ENCODE peak calls at places on chromosomes 4 and X, in four cellular contexts. D is cardiac fibroblast, N is HCT116, F is left ventricle myocardium inferior. M is an unnamed sample.

GRCh38 chr4:82031386-82031785 is 342.4 kb downstream of the HNRNPD start:
- DNase-seq in D (no peak), F (no peak), N (no peak), M (no peak)

GRCh38 chr4:3285558-3286334 is 7.1 kb upstream of the RGS12 start:
- DNase-seq in F (no peak), N (no peak), D (peak; percentile 24), M (no peak)

GRCh38 chrX:34915463-34916225 is 27.0 kb upstream of the FAM47B start:
- DNase-seq in F (no peak), D (no peak), N (no peak), M (no peak)

GRCh38 chr4:82839624-82840023 is 41.0 kb upstream of the SCD5 start:
- DNase-seq in D (peak; percentile 38), F (no peak), N (no peak), M (no peak)

GRCh38 chr4:189021831-189022230 is 882.6 kb downstream of the TRIML1 start:
- DNase-seq in F (no peak), N (no peak), D (peak; percentile 59), M (no peak)

GRCh38 chr4:111108138-111108537 is 485.3 kb upstream of the PITX2 start:
- DNase-seq in N (no peak), D (no peak), F (no peak), M (no peak)

GRCh38 chr4:53913771-53914170 is 150.6 kb downstream of the CHIC2 start:
- DNase-seq in D (no peak), F (no peak), N (no peak), M (no peak)

GRCh38 chr4:40240040-40240653 is 43.3 kb downstream of the RHOH start:
- DNase-seq in D (peak; percentile 20), N (no peak), F (no peak), M (peak; percentile 18)

GRCh38 chr4:16530688-16531635 is 304.7 kb upstream of the TAPT1 start:
- DNase-seq in D (peak; percentile 29), F (no peak), N (no peak), M (no peak)

GRCh38 chr4:24433515-24434192 is 150.7 kb downstream of the DHX15 start:
- DNase-seq in D (no peak), F (peak; percentile 20), N (no peak), M (peak; percentile 23)

GRCh38 chr4:48944659-48945290 is 38.2 kb upstream of the OCIAD2 start:
- DNase-seq in D (no peak), F (no peak), N (no peak), M (no peak)

GRCh38 chr4:173450281-173450680 is 51.4 kb upstream of the SCRG1 start:
- DNase-seq in N (no peak), D (peak; percentile 13), F (no peak), M (no peak)

GRCh38 chr4:78638324-78639172 is 87.0 kb downstream of the ANXA3 start:
- DNase-seq in D (no peak), F (no peak), N (no peak), M (no peak)

GRCh38 chr4:52748432-52748831 is 2.8 kb downstream of the ERVMER34-1 start:
- DNase-seq in F (no peak), D (no peak), N (no peak), M (no peak)

GRCh38 chrX:67777148-67777547 is 233.3 kb downstream of the AR start:
- DNase-seq in N (no peak), F (no peak), D (no peak), M (no peak)

GRCh38 chrX:48648299-48648698 is 35.3 kb upstream of the WAS start:
- DNase-seq in N (no peak), F (peak; percentile 11), D (peak; percentile 64), M (peak; percentile 21)

GRCh38 chrX:38347136-38347535 is 5.3 kb upstream of the OTC start:
- DNase-seq in N (no peak), F (no peak), D (peak; percentile 92), M (no peak)

GRCh38 chr4:7399433-7400234 is 35.1 kb downstream of the PSAPL1 start:
- DNase-seq in F (no peak), N (no peak), D (no peak), M (no peak)

GRCh38 chr4:85756938-85757337 is 282.0 kb downstream of the ARHGAP24 start:
- DNase-seq in D (peak; percentile 87), N (no peak), F (no peak), M (no peak)

GRCh38 chrX:154719132-154719675 is 31.7 kb downstream of the GAB3 start:
- DNase-seq in F (no peak), D (peak; percentile 94), N (no peak), M (no peak)

GRCh38 chrX:154717824-154718223 is 33.1 kb downstream of the GAB3 start:
- DNase-seq in F (no peak), D (peak; percentile 45), N (no peak), M (no peak)

GRCh38 chrX:154720067-154720466 is 30.8 kb downstream of the GAB3 start:
- DNase-seq in F (no peak), D (peak; percentile 45), N (no peak), M (no peak)

GRCh38 chrX:154721155-154721554 is 29.7 kb downstream of the GAB3 start:
- DNase-seq in N (no peak), D (no peak), F (no peak), M (no peak)

GRCh38 chrX:154718607-154719006 is 32.3 kb downstream of the GAB3 start:
- DNase-seq in N (no peak), F (no peak), D (no peak), M (no peak)
- H3K4me3 ChIP-seq in N (no peak overlapping the region), F (no peak overlapping the region), D (no peak overlapping the region), M (no peak overlapping the region)

DNA sequence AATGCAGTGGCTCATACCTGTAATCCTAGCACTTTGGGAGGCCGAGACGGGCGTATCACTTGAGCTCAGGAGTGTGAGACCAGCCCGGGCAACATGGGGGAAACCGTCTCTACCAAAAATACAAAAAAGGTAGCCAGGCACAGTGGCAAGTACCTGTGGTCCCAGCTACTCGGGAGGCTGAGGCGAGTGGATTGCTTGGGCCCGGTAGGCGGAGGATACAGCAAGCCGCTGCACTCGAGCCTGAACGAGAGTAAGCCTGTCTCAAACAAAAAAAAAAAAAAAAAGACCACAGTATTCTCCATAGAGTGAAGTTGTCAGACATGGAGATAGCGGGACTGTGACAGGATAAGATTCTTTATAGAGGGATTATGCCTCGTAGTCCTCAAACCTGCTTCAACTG is 76.1 kb upstream of the SH3RF1 start:
- DNase-seq in D (no peak), F (no peak), N (no peak), M (no peak)
- TF ChIP-seq CTCF in D (no peak), F (no peak), N (no peak), M (no peak)

DNA sequence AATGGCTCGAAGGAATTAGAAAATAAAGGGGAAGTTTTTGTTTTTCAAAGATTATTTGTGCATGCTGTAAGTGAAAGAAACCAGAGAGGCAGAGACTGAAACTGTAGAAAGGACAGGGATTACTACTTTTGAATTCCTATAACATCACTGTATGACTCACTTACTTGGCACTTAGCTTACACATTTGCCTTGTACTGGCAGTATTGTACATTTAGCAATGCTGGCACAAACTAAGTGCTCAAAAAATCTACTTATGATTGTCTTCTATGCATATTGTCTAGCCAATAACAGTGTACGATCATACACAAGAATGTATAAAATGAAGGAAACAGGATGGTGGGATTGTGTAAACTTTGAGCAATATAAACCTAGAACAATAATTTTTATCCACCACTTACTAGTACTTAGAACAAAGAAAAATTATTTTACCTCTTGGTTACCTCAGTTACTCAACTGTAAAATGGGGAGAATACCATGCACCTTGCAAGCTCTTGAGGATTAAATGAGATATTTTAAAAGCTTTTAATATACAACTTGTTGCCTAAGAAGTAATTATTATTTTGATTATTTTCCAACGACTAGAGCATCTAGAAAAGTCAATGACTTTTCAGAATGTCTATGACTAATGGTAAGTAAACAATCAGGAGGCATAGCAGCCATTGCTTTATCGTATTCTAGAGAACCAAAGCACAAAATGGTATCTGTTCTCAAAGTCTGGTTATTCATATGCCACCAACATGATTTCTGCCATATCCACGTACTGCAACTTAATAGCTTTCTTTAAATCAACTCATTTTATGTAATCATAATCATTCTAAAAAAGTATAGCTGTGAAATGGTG is 4.7 kb downstream of the FAM120C start:
- DNase-seq in F (no peak), D (peak; percentile 83), N (no peak), M (no peak)
- H3K4me3 ChIP-seq in F (no peak overlapping the region), D (no peak overlapping the region), N (no peak overlapping the region), M (no peak overlapping the region)

DNA sequence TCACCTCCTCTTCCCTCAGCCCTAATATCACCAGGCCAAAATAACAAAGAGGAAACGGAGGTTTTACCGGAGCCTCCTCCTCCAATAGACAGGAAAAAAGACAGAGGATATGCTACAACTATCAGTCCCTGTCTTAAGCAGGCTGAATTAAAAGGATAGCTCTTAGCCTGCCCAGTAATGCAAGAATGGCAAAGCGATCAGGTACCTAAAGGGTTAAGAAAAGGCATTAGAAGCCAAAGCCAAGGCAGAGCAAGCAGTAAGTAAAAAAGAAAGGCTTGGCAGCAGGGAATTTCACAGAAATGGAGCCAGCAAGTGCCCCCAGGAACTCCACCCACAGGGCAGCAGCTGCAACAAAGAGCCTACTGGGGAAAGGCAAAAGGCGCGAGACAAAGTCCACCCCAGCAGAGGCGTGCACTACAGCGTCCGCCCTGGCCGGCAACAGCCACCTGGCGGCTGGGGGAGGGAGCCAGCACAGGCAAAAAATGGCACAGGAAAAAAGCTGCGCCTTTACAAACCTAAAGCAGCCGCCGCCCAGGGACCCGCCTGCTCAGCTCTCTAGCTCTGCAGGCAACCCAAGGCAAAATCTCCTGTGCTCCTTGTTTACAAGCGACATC is 220.6 kb upstream of the ZC4H2 start:
- DNase-seq in N (no peak), D (no peak), F (no peak), M (no peak)
- TF ChIP-seq CTCF in N (peak; percentile 34), D (no peak), F (no peak), M (peak; percentile 40)

GRCh38 chrX:56343231-56343630 is 111.1 kb downstream of the KLF8 start:
- DNase-seq in D (no peak), N (no peak), F (no peak), M (no peak)

GRCh38 chrX:56343664-56344063 is 111.5 kb downstream of the KLF8 start:
- DNase-seq in D (no peak), F (no peak), N (no peak), M (no peak)
- H3K4me3 ChIP-seq in D (no peak overlapping the region), F (no peak overlapping the region), N (no peak overlapping the region), M (no peak overlapping the region)

GRCh38 chr4:171035909-171036308 is 777.3 kb upstream of the GALNTL6 start:
- DNase-seq in F (no peak), D (no peak), N (no peak), M (no peak)

GRCh38 chr4:171025776-171026175 is 787.4 kb upstream of the GALNTL6 start:
- DNase-seq in F (no peak), N (no peak), D (no peak), M (no peak)

DNA sequence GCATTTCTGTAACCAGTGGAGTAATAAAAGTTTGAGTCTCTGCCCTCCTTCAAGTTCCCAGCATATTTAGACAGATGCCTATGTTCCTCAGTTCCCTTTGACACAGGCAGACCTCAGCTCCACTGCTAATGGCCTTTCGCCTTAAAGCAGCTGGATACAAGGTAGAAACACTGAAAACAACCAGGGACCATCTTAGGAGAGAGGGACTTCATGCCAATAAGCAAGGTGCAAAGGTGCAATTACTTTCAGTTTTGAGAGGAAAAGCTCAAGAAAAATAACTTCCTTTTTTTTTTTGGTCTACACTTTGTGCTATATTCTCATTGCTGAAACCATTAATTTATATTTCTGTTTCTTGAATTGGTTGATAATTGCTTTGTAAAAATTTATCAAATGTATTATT is 781.9 kb upstream of the GALNTL6 start:
- DNase-seq in F (no peak), N (no peak), D (no peak), M (no peak)
- TF ChIP-seq CTCF in F (no peak), N (no peak), D (no peak), M (no peak)

DNA sequence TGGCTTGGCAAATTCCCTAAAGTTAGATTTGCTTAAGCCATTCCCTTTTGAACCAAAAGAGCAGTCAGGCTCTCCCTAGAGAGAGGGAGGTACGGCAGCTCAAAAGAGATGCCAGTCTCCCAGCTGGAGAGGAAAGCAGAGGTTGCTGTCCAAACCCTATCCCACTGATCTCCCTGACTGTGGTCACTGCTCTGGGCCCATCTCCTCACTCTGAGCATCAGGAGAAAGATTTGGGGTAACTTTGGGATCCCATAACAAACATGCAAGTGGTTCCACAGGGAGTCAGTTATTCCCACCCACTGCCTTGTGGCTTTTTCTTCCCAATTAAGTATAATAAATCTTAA is 17.1 kb downstream of the ACSL1 start:
- DNase-seq in F (no peak), D (peak; percentile 18), N (no peak), M (no peak)
- H3K4me3 ChIP-seq in F (peak overlapping the region; percentile 35), D (no peak overlapping the region), N (no peak overlapping the region), M (no peak overlapping the region)